ENCODE peak calls at places on chromosomes 6 and 20, in six cellular contexts. K is K562, H is A549, N is GM12878, G is HepG2, Y is endothelial cell of umbilical vein. E is an unnamed sample.

GRCh38 chr20:47070176-47070575 is 175.5 kb downstream of the EYA2 start:
- DNase-seq in Y (no peak), K (no peak), N (no peak), H (no peak), G (no peak), E (no peak)

GRCh38 chr20:16761305-16761829 is 13.2 kb downstream of the OTOR start:
- DNase-seq in G (peak), N (peak), H (peak), K (peak), Y (peak), E (peak)

GRCh38 chr6:35046862-35047261 is 94.3 kb downstream of the TCP11 start:
- DNase-seq in K (no peak), N (no peak), H (no peak), Y (peak), G (no peak), E (peak)

GRCh38 chr6:109491207-109491938 is 8.4 kb upstream of the ZBTB24 start:
- DNase-seq in N (no peak), K (no peak), Y (no peak), G (no peak), H (no peak), E (no peak)

GRCh38 chr6:69610073-69610472 is 186.7 kb downstream of the LMBRD1 start:
- DNase-seq in K (no peak), N (no peak), G (no peak), H (no peak), Y (no peak), E (no peak)

GRCh38 chr6:89589297-89590074 is 49.1 kb downstream of the LYRM2 start:
- DNase-seq in K (no peak), G (no peak), N (no peak), Y (no peak), H (no peak), E (no peak)

GRCh38 chr6:168452685-168453377 is 11.8 kb downstream of the SMOC2 start:
- DNase-seq in H (no peak), G (no peak), Y (no peak), N (no peak), K (no peak), E (no peak)

GRCh38 chr6:80543598-80544181 is 437.2 kb downstream of the BCKDHB start:
- DNase-seq in H (no peak), N (no peak), Y (no peak), G (no peak), K (no peak), E (no peak)

GRCh38 chr20:33838035-33838864 is 27.1 kb downstream of the CHMP4B start:
- DNase-seq in N (no peak), G (no peak), Y (no peak), H (no peak), K (no peak), E (no peak)

GRCh38 chr20:46330072-46330763 is 21.9 kb upstream of the CDH22 start:
- DNase-seq in G (no peak), Y (no peak), K (no peak), H (no peak), N (no peak), E (no peak)

GRCh38 chr6:23533954-23534725 is 591.9 kb upstream of the NRSN1 start:
- DNase-seq in N (no peak), H (no peak), K (no peak), G (no peak), Y (no peak), E (no peak)

GRCh38 chr6:63816979-63817436 is 181.4 kb downstream of the PHF3 start:
- DNase-seq in Y (no peak), G (peak), K (no peak), H (peak), N (no peak), E (peak)

GRCh38 chr20:37231970-37232620 is 29.5 kb downstream of the GHRH start:
- DNase-seq in N (no peak), K (no peak), Y (no peak), H (no peak), G (no peak), E (no peak)

GRCh38 chr6:149271348-149272340 is 45.9 kb upstream of the TAB2 start:
- DNase-seq in N (peak), H (no peak), K (no peak), G (no peak), Y (no peak), E (peak)

GRCh38 chr20:45343867-45344721 is 4.1 kb downstream of the SDC4 start:
- DNase-seq in H (peak), N (no peak), Y (peak), K (peak), G (peak), E (peak)

GRCh38 chr20:38219006-38219950 is 41.3 kb downstream of the KIAA1755 start:
- DNase-seq in G (no peak), K (no peak), Y (no peak), H (no peak), N (no peak), E (no peak)

GRCh38 chr6:93685494-93685893 is 266.1 kb upstream of the EPHA7 start:
- DNase-seq in H (no peak), N (no peak), Y (no peak), K (no peak), G (no peak), E (no peak)

GRCh38 chr6:93624408-93624807 is 205.0 kb upstream of the EPHA7 start:
- DNase-seq in Y (no peak), G (no peak), H (no peak), K (no peak), N (no peak), E (no peak)

GRCh38 chr6:132830236-132830799 is 15.9 kb downstream of the RPS12 start:
- DNase-seq in K (no peak), Y (peak), G (peak), N (no peak), H (peak), E (peak)

GRCh38 chr6:113403966-113404575 is 453.1 kb upstream of the MARCKS start:
- DNase-seq in G (no peak), N (no peak), K (no peak), Y (no peak), H (no peak), E (no peak)

GRCh38 chr6:169205176-169206160 is 48.2 kb downstream of the THBS2 start:
- DNase-seq in K (no peak), H (no peak), N (no peak), Y (no peak), G (no peak), E (no peak)

GRCh38 chr6:2713473-2714358 is 37.0 kb downstream of the MYLK4 start:
- DNase-seq in N (no peak), Y (no peak), G (no peak), K (no peak), H (peak), E (peak)

GRCh38 chr6:137664183-137664582 is 170.0 kb upstream of the OLIG3 start:
- DNase-seq in N (no peak), G (no peak), K (no peak), Y (no peak), H (no peak), E (no peak)

GRCh38 chr6:56144538-56145324 is 102.6 kb downstream of the COL21A1 start:
- DNase-seq in N (no peak), H (no peak), Y (peak), K (no peak), G (no peak), E (no peak)

GRCh38 chr20:52899221-52899620 is 72.9 kb upstream of the TSHZ2 start:
- DNase-seq in N (no peak), G (no peak), K (no peak), H (no peak), Y (no peak), E (no peak)

GRCh38 chr6:99712560-99712959 is 105.9 kb downstream of the PRDM13 start:
- DNase-seq in K (no peak), N (no peak), G (no peak), H (no peak), Y (no peak), E (no peak)

GRCh38 chr6:165910184-165910583 is 247.1 kb upstream of the PDE10A start:
- DNase-seq in K (no peak), G (no peak), N (no peak), H (no peak), Y (no peak), E (no peak)
- TF ChIP-seq MYC in K (no peak), G (no peak), N (no peak), H (no peak), Y (no peak), E (no peak)

DNA sequence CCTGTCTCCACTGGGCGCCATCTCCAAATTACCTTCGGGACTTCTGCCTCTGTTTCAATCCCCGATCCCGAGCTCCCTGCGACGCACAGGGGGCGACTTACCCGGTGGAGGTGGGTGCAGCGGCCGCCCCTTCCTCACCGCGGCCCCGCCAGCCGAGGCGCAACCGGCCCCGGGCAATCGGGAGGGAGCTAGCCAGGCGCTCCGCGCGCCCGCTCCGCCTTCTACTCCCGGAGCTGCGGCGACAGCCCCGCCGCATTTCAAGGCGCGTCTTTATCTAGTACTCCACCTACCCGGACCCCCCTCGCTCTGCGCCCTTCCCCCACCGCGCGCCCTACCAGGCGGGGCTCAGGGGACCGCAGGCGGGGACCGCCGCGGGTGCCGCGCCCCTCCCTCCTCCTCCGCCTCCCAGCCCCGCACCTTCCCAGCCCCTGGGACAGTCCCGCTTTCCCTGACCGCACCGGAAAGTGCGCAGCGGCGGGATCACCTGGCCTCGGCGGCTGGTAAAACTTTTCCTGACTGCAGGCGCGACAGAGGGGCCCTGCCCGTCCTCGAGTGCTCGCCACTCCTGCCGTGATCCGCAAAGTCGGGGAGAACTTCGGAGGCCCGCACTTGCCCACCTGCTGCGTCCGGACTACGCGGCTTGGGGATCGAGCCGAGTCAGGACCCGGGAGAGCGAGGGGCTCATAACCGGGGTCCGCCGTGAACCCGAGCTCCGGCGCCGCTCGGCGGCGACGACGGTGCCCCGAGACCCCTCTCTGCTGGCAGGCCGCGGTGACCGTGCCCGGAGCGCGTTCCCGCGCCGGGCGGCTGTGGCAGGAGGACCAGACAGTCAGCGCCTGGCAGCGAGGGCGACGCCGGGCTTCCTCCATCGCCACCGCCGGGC is 8.0 kb upstream of the NKX2-2 start:
- DNase-seq in Y (no peak), K (no peak), N (no peak), G (no peak), H (no peak), E (no peak)
- H3K4me3 ChIP-seq in Y (no peak), K (no peak), N (no peak), G (no peak), H (peak), E (no peak)

DNA sequence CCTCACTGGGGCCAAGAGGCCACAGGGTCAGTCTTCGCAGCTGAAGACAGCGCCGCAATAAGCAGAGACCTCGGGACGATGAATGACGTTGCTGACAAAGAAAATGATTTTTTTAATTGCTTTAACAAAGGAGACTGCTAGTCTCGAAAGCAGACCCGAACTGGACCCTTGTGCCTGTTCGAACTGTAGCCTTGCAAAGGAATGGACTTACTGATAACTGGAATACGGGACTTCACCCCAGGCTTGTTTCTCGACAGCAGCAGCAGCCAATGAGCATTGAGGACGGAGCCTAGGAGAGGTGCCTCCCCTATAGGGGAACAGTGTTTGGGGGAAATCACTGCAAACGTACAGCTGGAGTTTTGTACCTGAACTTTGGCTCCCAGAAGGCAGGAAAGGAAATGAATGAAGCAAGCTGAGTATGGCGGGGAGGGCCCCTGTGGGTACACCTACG is 1.3 kb upstream of the TAF4 start:
- DNase-seq in H (no peak), K (peak), G (peak), Y (no peak), N (peak), E (no peak)
- TF ChIP-seq POLR2A in H (no peak), K (peak), G (peak), Y (no peak), N (no peak), E (no peak)

GRCh38 chr6:161486326-161486725 is 212.5 kb upstream of the AGPAT4 start:
- DNase-seq in Y (peak), H (peak), N (no peak), G (no peak), K (peak), E (no peak)
- TF ChIP-seq MYC in Y (no peak), H (no peak), N (no peak), G (no peak), K (no peak), E (no peak)

GRCh38 chr6:41704028-41704427 is 31.4 kb downstream of the TFEB start:
- DNase-seq in N (no peak), G (no peak), H (no peak), Y (no peak), K (no peak), E (no peak)
- H3K4me3 ChIP-seq in N (peak), G (no peak), H (no peak), Y (no peak), K (no peak), E (no peak)